ENCODE peak calls at places on chromosomes 5 and 9, in four cellular contexts. One of them, this sample, is unnamed.

GRCh38 chr9:113614843-113615648 is 151.5 kb downstream of the RGS3 start:
- DNase-seq in AG04450: no peak
- DNase-seq in SJSA1: no peak
- DNase-seq in T-helper 1 cell: no peak
- DNase-seq in this sample: no peak

GRCh38 chr5:56123531-56124243 is 109.4 kb downstream of the ANKRD55 start:
- DNase-seq in AG04450: peak; percentile 98
- DNase-seq in T-helper 1 cell: no peak
- DNase-seq in SJSA1: peak; percentile 97
- DNase-seq in this sample: peak; percentile 77

GRCh38 chr5:58775699-58776098 is 192.8 kb downstream of the RAB3C start:
- DNase-seq in SJSA1: no peak
- DNase-seq in AG04450: no peak
- DNase-seq in T-helper 1 cell: no peak
- DNase-seq in this sample: no peak

GRCh38 chr9:83285836-83286235 is 222.9 kb upstream of the RASEF start:
- DNase-seq in AG04450: no peak
- DNase-seq in T-helper 1 cell: no peak
- DNase-seq in SJSA1: no peak
- DNase-seq in this sample: no peak

GRCh38 chr9:135463140-135463539 is 16.4 kb upstream of the PPP1R26 start:
- DNase-seq in AG04450: no peak
- DNase-seq in T-helper 1 cell: no peak
- DNase-seq in SJSA1: peak; percentile 63
- DNase-seq in this sample: no peak

GRCh38 chr9:74570879-74571512 is 73.9 kb downstream of the RORB start:
- DNase-seq in AG04450: no peak
- DNase-seq in T-helper 1 cell: no peak
- DNase-seq in SJSA1: no peak
- DNase-seq in this sample: no peak

GRCh38 chr5:5965132-5965531 is 413.2 kb downstream of the MED10 start:
- DNase-seq in AG04450: no peak
- DNase-seq in T-helper 1 cell: no peak
- DNase-seq in SJSA1: no peak
- DNase-seq in this sample: no peak

GRCh38 chr5:130032807-130033206 is 128.5 kb downstream of the CHSY3 start:
- DNase-seq in T-helper 1 cell: no peak
- DNase-seq in AG04450: no peak
- DNase-seq in SJSA1: no peak
- DNase-seq in this sample: no peak

GRCh38 chr9:135359764-135360163 is 119.8 kb upstream of the PPP1R26 start:
- DNase-seq in AG04450: no peak
- DNase-seq in SJSA1: no peak
- DNase-seq in T-helper 1 cell: no peak
- DNase-seq in this sample: no peak

GRCh38 chr9:131999692-132000551 is 79.7 kb downstream of the MED27 start:
- DNase-seq in SJSA1: no peak
- DNase-seq in AG04450: peak; percentile 45
- DNase-seq in T-helper 1 cell: no peak
- DNase-seq in this sample: peak; percentile 54

GRCh38 chr9:89444212-89444611 is 53.7 kb downstream of the SEMA4D start:
- DNase-seq in T-helper 1 cell: no peak
- DNase-seq in SJSA1: no peak
- DNase-seq in AG04450: no peak
- DNase-seq in this sample: no peak

GRCh38 chr5:19837536-19838179 is 150.3 kb downstream of the CDH18 start:
- DNase-seq in AG04450: no peak
- DNase-seq in T-helper 1 cell: no peak
- DNase-seq in SJSA1: no peak
- DNase-seq in this sample: peak; percentile 57

GRCh38 chr5:56763182-56763581 is 52.2 kb upstream of the MAP3K1 start:
- DNase-seq in AG04450: no peak
- DNase-seq in T-helper 1 cell: no peak
- DNase-seq in SJSA1: no peak
- DNase-seq in this sample: no peak